ENCODE peak calls at places on chromosomes 11 and 22, in four cellular contexts. X is OCI-LY7, Z is nephron progenitor cell, I is lower lobe of right lung. Y is an unnamed sample.

GRCh38 chr11:17479284-17480214 is 2.9 kb upstream of the ABCC8 start:
- DNase-seq in I (no peak), Z (peak; percentile 80), X (no peak), Y (no peak)

GRCh38 chr11:104653011-104653806 is 245.1 kb downstream of the CASP12 start:
- DNase-seq in Z (no peak), X (no peak), I (no peak), Y (no peak)

GRCh38 chr11:110468095-110468494 is 38.3 kb downstream of the FDX1 start:
- DNase-seq in I (no peak), Z (no peak), X (no peak), Y (no peak)

GRCh38 chr22:27880778-27881394 is 38.2 kb downstream of the PITPNB start:
- DNase-seq in X (peak; percentile 74), I (no peak), Z (peak; percentile 33), Y (peak; percentile 22)

GRCh38 chr22:50672471-50673230 is at the start of gene SHANK3:
- DNase-seq in X (no peak), Z (no peak), I (peak; percentile 70), Y (peak; percentile 44)

GRCh38 chr11:126603486-126603885 is 248.0 kb downstream of the ST3GAL4 start:
- DNase-seq in Z (no peak), X (peak; percentile 49), I (no peak), Y (no peak)

GRCh38 chr11:8789864-8790263 is 107.3 kb downstream of the RPL27A start:
- DNase-seq in I (no peak), X (no peak), Z (no peak), Y (no peak)

GRCh38 chr11:4074266-4074665 is 20.3 kb upstream of the RRM1 start:
- DNase-seq in Z (no peak), I (no peak), X (no peak), Y (no peak)

GRCh38 chr22:24532075-24532474 is 22.9 kb downstream of the GUCD1 start:
- DNase-seq in Z (no peak), I (no peak), X (no peak), Y (no peak)

GRCh38 chr11:76280882-76281557 is 74.7 kb upstream of the WNT11 start:
- DNase-seq in Z (no peak), I (no peak), X (no peak), Y (no peak)

GRCh38 chr11:5500391-5500790 is 9.4 kb downstream of the UBQLN3 start:
- DNase-seq in Z (no peak), X (no peak), I (no peak), Y (no peak)

GRCh38 chr11:72704028-72704782 is 30.0 kb upstream of the PDE2A start:
- DNase-seq in X (no peak), I (no peak), Z (no peak), Y (no peak)
- TF ChIP-seq CTCF in X (peak; percentile 42), I (peak; percentile 12), Z (no peak), Y (no peak)

GRCh38 chr11:49303080-49303479 is 94.7 kb upstream of the FOLH1 start:
- DNase-seq in X (no peak), Z (no peak), I (no peak), Y (no peak)

DNA sequence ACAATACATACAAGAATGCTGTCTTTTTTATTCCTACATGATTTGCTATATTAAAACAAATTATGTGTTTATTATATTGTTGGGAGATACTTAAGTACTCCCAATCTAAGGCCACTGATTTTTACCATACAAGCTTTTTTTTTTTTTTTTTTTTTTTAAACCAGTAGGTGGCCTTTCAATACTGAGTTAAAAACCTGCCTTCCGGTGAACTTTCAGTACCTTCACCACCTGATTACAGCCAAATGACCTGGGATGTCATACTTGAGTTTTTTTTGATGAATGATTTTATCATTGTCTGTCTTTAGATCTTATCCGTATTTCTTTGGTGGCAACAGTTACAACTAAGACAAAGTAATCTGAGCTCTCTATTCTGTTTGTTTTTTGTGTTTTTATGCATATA is 94.0 kb upstream of the FOLH1 start:
- DNase-seq in Z (no peak), X (no peak), I (no peak), Y (no peak)
- TF ChIP-seq CTCF in Z (no peak), X (no peak), I (no peak), Y (no peak)

GRCh38 chr11:121533556-121534050 is 80.8 kb upstream of the SORL1-AS1 start:
- DNase-seq in X (peak; percentile 25), Z (no peak), I (no peak), Y (no peak)

GRCh38 chr11:121536116-121536515 is 83.3 kb upstream of the SORL1-AS1 start:
- DNase-seq in I (no peak), Z (no peak), X (peak; percentile 66), Y (no peak)

GRCh38 chr11:121538054-121538453 is 85.3 kb upstream of the SORL1-AS1 start:
- DNase-seq in X (peak; percentile 58), Z (no peak), I (no peak), Y (peak; percentile 52)

GRCh38 chr11:121535122-121535796 is 82.5 kb upstream of the SORL1-AS1 start:
- DNase-seq in Z (no peak), X (no peak), I (no peak), Y (no peak)

DNA sequence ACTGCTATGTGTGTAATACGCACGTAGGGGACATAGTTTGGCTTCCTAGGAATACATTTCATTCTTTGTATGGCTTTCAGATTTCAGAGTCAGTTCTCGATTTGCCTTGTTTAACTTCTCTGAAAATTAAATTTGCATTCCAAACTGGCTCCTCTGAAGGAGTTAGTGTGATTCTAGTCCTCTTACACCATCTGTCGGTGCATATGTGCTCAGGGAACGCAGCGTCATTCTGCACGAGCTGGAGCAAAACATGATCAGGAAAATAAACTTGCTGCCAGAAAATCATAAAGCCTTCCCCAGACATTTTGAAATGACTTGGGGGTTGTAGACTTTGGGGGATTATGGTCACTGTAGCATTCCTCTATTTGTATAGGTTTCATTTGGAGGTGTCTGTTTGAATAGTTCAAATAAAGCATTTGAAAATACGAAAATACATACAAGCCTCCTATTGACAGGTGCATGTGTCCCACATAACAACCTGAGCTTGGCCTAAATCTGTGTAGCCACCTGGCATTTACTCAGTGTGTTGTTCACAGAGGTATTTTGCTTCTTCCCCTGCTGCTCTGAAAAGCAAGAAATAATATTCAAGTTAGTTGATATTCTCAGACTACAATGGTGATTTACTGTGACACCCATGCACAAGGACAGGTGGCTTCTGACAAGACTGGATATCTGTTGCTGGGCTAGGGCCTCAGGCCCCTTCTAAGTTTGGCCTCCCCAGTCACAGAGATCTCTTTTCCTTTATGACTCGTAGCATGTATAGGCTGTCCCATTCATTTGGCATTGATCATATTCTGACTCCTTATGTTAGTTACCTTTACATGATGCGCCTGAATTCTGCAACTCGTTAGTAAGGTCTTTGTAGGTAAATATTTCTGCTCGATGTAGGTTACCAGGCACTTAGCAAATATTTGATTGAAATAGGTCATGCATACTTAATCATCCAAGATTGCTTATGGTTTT is 81.6 kb upstream of the SORL1-AS1 start:
- DNase-seq in Z (no peak), I (no peak), X (peak; percentile 68), Y (no peak)
- TF ChIP-seq CTCF in Z (no peak), I (peak; percentile 27), X (peak; percentile 69), Y (peak; percentile 43)

GRCh38 chr22:43426816-43427215 is 15.0 kb downstream of the MPPED1 start:
- DNase-seq in I (peak; percentile 14), X (no peak), Z (no peak), Y (no peak)

GRCh38 chr22:43429426-43429825 is 17.6 kb downstream of the MPPED1 start:
- DNase-seq in X (no peak), Z (no peak), I (peak; percentile 9), Y (no peak)

GRCh38 chr22:43425976-43426785 is 14.4 kb downstream of the MPPED1 start:
- DNase-seq in I (peak; percentile 38), X (no peak), Z (no peak), Y (no peak)

GRCh38 chr22:43428005-43428485 is 16.2 kb downstream of the MPPED1 start:
- DNase-seq in I (peak; percentile 20), X (no peak), Z (no peak), Y (no peak)

DNA sequence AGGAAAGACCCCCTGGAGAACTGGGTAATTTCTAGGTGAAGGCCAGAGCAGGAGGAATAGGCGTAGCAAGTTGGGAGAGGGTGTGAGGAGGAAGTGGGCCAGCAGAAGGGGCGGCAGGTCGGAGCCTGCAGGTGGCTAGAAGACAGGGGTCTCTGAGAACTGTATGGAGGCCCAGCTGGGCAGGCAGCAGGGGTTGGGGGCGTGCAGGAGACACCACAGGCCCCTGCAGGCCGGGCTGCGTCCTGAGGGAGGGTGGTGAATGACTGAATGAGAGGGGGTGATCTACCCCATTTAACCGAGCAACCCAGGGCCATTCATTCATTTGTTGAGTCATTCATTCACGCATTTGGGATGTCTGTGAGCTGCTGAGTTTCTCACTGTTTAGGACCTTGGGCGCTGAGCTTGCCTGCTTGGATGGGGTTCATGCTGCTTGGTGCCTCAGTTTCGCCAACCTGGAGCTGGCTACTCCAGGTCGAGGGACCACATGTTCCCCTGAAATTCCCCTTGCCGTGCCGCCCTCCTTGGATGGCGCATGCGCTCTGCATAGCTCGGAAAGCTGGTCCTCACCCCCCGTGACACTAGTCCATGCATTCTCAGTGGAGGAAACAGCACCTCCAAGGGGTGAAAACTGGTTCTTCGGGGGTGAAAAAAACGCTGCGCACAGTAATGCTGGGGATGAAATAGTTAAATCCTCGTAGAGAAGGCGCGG is 15.6 kb downstream of the MPPED1 start:
- DNase-seq in X (no peak), I (peak; percentile 21), Z (no peak), Y (no peak)
- TF ChIP-seq CTCF in X (peak; percentile 27), I (no peak), Z (no peak), Y (no peak)

GRCh38 chr11:46521947-46522681 is 71.7 kb downstream of the AMBRA1 start:
- DNase-seq in X (no peak), Z (no peak), I (no peak), Y (no peak)
- TF ChIP-seq CTCF in X (peak; percentile 63), Z (peak; percentile 13), I (no peak), Y (peak; percentile 41)

Y was measured in GM13977.